ENCODE peak calls at places on chromosomes 2 and 18, in four cellular contexts. G is neural progenitor cell; T is CD8-positive, alpha-beta T cell; H is T-helper 17 cell. K is an unnamed sample. For H3K9me3, the result is how much of the 10 kb centered on the place peaks cover.

GRCh38 chr2:85911836-85912692 is 23.3 kb upstream of the ST3GAL5 start:
- DNase-seq in G (no peak), H (no peak), T (no peak), K (peak)

GRCh38 chr18:35073186-35074105 is 32.2 kb downstream of the MAPRE2 start:
- DNase-seq in T (no peak), G (no peak), H (no peak), K (no peak)

GRCh38 chr2:241833101-241833937 is 24.3 kb downstream of the NEU4 start:
- DNase-seq in T (peak), H (no peak), G (no peak), K (no peak)

GRCh38 chr2:96773922-96774321 is 13.2 kb downstream of the CNNM4 start:
- DNase-seq in H (no peak), T (peak), G (no peak), K (peak)

GRCh38 chr2:40329739-40330047 is 122.2 kb downstream of the SLC8A1 start:
- DNase-seq in H (no peak), T (no peak), G (no peak), K (no peak)

GRCh38 chr18:50590625-50591024 is 30.7 kb downstream of the MAPK4 start:
- DNase-seq in G (no peak), T (no peak), H (no peak), K (no peak)

GRCh38 chr2:121028577-121028976 is 256.4 kb downstream of the TFCP2L1 start:
- DNase-seq in G (no peak), H (no peak), T (no peak), K (no peak)

GRCh38 chr2:208183937-208184336 is 5.9 kb downstream of the C2orf80 start:
- DNase-seq in T (no peak), G (peak), H (no peak), K (no peak)

GRCh38 chr2:136154384-136154783 is 36.4 kb upstream of the CXCR4 start:
- DNase-seq in G (no peak), T (no peak), H (no peak), K (no peak)

GRCh38 chr2:222655406-222655747 is 515 bp downstream of the FARSB start:
- DNase-seq in G (peak), H (no peak), T (no peak), K (no peak)

GRCh38 chr2:73291093-73291460 is 2.3 kb downstream of the EGR4 start:
- DNase-seq in T (peak), H (peak), G (peak), K (peak)

GRCh38 chr2:173300458-173300857 is 54.2 kb upstream of the CDCA7 start:
- DNase-seq in H (no peak), T (no peak), G (no peak), K (no peak)

GRCh38 chr18:56727399-56727798 is 76.2 kb downstream of the WDR7 start:
- DNase-seq in G (no peak), H (no peak), T (no peak), K (no peak)

GRCh38 chr2:169797601-169798000 is 1.1 kb upstream of the SSB start:
- DNase-seq in T (no peak), H (no peak), G (no peak), K (no peak)

GRCh38 chr2:100752628-100753333 is 67.2 kb upstream of the NPAS2 start:
- DNase-seq in H (no peak), G (no peak), T (no peak), K (no peak)

GRCh38 chr2:211899871-211900482 is 638.6 kb downstream of the ERBB4 start:
- DNase-seq in G (no peak), T (no peak), H (no peak), K (no peak)

GRCh38 chr18:11512096-11513030 is 97.0 kb upstream of the SLC35G4 start:
- DNase-seq in H (no peak), T (no peak), G (peak), K (no peak)

GRCh38 chr2:74081030-74081429 is 66.7 kb downstream of the BOLA3 start:
- DNase-seq in T (no peak), G (no peak), H (no peak), K (no peak)

GRCh38 chr2:153811516-153811915 is 60.2 kb upstream of the GALNT13 start:
- DNase-seq in H (no peak), T (no peak), G (no peak), K (no peak)

GRCh38 chr2:59236723-59237122 is 995.6 kb upstream of the FANCL start:
- DNase-seq in T (no peak), G (no peak), H (no peak), K (no peak)

GRCh38 chr2:239967244-239968036 is 57.7 kb downstream of the NDUFA10 start:
- DNase-seq in G (no peak), H (no peak), T (no peak), K (no peak)

GRCh38 chr2:58515827-58516574 is 274.9 kb upstream of the FANCL start:
- DNase-seq in G (no peak), T (no peak), H (no peak), K (no peak)

GRCh38 chr2:140804682-140805235 is 1326.1 kb downstream of the LRP1B start:
- DNase-seq in H (no peak), G (no peak), T (no peak), K (no peak)

GRCh38 chr2:218908721-218909619 is 28.3 kb downstream of the WNT10A start:
- DNase-seq in H (peak), T (peak), G (peak), K (peak)

GRCh38 chr2:240874715-240875227 is 6.1 kb downstream of the AGXT start:
- DNase-seq in G (no peak), T (no peak), H (no peak), K (no peak)

GRCh38 chr2:236689981-236690380 is 120.4 kb downstream of the ACKR3 start:
- DNase-seq in H (no peak), G (no peak), T (no peak), K (no peak)

GRCh38 chr2:202436631-202437030 is 60.5 kb downstream of the BMPR2 start:
- DNase-seq in T (no peak), H (no peak), G (no peak), K (no peak)

GRCh38 chr18:72206814-72207213 is 337.3 kb downstream of the CBLN2 start:
- DNase-seq in T (no peak), H (no peak), G (no peak), K (no peak)

GRCh38 chr18:72197598-72197997 is 346.5 kb downstream of the CBLN2 start:
- DNase-seq in G (no peak), T (no peak), H (no peak), K (no peak)

DNA sequence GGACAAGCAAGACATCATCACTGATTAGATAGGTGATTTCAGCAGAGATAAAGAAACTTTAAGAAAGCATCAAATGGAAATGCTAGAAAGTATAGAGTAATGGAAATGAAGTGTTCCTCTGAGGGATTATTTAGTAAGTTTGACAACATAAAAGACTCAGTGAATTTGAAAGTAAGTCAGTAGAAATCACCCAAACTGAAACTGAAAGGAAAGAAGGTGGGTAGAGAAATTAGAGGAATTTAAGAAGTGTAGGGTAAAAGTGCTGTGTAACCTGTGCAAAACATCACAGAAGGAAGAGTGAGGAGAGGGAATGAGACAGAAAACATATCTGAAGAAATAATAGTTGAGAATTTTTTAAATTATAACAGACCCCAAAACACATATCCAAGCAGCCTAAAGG is 343.1 kb downstream of the CBLN2 start:
- DNase-seq in G (no peak), T (no peak), H (no peak), K (no peak)
- H3K9me3 ChIP-seq in G (under half), T (under half), H (under half), K (under half)

GRCh38 chr2:4780679-4781078 is 911.5 kb upstream of the SOX11 start:
- DNase-seq in H (no peak), G (no peak), T (no peak), K (no peak)
- H3K9me3 ChIP-seq in H (under half), G (under half), T (under half), K (under half)

GRCh38 chr2:21996339-21996738 is 872.6 kb downstream of the TDRD15 start:
- DNase-seq in T (no peak), G (no peak), H (no peak), K (no peak)
- H3K9me3 ChIP-seq in T (under half), G (under half), H (under half), K (under half)

DNA sequence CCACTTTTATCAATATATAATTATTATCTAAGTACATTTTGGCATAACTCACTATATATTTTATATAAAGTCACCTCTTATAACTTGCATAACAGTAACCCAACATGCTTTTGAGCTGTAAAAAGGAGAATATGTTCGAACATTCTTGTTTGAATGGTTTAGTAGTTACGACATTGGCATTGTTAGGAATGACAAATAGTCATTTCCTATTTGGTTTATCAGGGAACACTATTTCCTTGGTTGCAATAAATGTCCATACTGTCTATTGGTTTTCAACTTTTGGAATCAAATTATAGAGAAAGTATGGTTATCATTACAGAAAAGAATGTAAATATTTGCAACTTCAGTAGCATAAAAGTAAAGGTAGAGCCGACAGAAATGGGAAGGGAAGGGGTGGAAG is 124.1 kb downstream of the PARD3B start:
- DNase-seq in H (no peak), T (no peak), G (no peak), K (no peak)
- H3K9me3 ChIP-seq in H (under half), T (under half), G (under half), K (under half)

GRCh38 chr2:116668691-116669090 is 1145.8 kb upstream of the DDX18 start:
- DNase-seq in G (no peak), T (no peak), H (no peak), K (no peak)

GRCh38 chr2:116676776-116677175 is 1137.7 kb upstream of the DDX18 start:
- DNase-seq in H (no peak), G (no peak), T (no peak), K (no peak)

GRCh38 chr2:116669782-116670181 is 1144.7 kb upstream of the DDX18 start:
- DNase-seq in H (no peak), G (no peak), T (no peak), K (no peak)

DNA sequence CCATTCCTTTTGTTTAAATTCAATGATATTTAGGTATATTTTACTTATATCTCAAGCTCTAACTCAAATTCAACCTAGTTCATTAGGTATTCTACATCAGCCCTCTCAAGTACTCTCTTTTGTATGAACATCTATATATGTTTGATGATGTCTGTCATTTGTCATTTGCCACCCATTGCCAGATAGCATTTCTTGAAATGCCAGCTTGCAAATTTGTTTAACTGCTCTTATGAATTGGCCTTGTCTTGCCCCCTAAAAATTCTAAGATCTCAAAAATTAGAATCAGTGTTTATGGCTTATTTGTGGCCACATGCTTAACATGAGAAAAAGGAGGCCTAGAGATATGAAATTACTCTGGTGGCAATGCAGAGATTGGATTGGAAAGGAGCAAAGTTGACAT is 1140.3 kb upstream of the DDX18 start:
- DNase-seq in T (no peak), H (no peak), G (no peak), K (no peak)
- H3K9me3 ChIP-seq in T (under half), H (under half), G (under half), K (under half)

K was measured in thyroid gland.